ENCODE peak calls at places on chromosome X, in six cellular contexts. One of them, this sample, is unnamed.

GRCh38 chrX:63282828-63283227 is 68.3 kb downstream of the SPIN4 start:
- DNase-seq in WERI-Rb-1: no peak
- DNase-seq in stimulated activated CD4-positive, alpha-beta T cell treated with anti-CD3 and anti-CD28 coated beads, Interleukin-4, amount 100 ng/mL, for 48 hours: no peak
- DNase-seq in T-helper 22 cell: no peak
- DNase-seq in tibial artery: no peak
- DNase-seq in mammary epithelial cell: no peak
- DNase-seq in this sample: no peak

GRCh38 chrX:77723684-77724083 is 62.3 kb downstream of the ATRX start:
- DNase-seq in tibial artery: no peak
- DNase-seq in stimulated activated CD4-positive, alpha-beta T cell treated with anti-CD3 and anti-CD28 coated beads, Interleukin-4, amount 100 ng/mL, for 48 hours: no peak
- DNase-seq in mammary epithelial cell: no peak
- DNase-seq in T-helper 22 cell: no peak
- DNase-seq in WERI-Rb-1: no peak
- DNase-seq in this sample: no peak

GRCh38 chrX:116694046-116694445 is 231.3 kb upstream of the CT83 start:
- DNase-seq in WERI-Rb-1: no peak
- DNase-seq in stimulated activated CD4-positive, alpha-beta T cell treated with anti-CD3 and anti-CD28 coated beads, Interleukin-4, amount 100 ng/mL, for 48 hours: no peak
- DNase-seq in T-helper 22 cell: no peak
- DNase-seq in mammary epithelial cell: no peak
- DNase-seq in tibial artery: no peak
- DNase-seq in this sample: no peak

GRCh38 chrX:31166832-31167231 is 95.0 kb upstream of the FTHL17 start:
- DNase-seq in WERI-Rb-1: no peak
- DNase-seq in stimulated activated CD4-positive, alpha-beta T cell treated with anti-CD3 and anti-CD28 coated beads, Interleukin-4, amount 100 ng/mL, for 48 hours: no peak
- DNase-seq in tibial artery: no peak
- DNase-seq in mammary epithelial cell: no peak
- DNase-seq in T-helper 22 cell: no peak
- DNase-seq in this sample: no peak

GRCh38 chrX:31652651-31653050 is 580.8 kb upstream of the FTHL17 start:
- DNase-seq in stimulated activated CD4-positive, alpha-beta T cell treated with anti-CD3 and anti-CD28 coated beads, Interleukin-4, amount 100 ng/mL, for 48 hours: no peak
- DNase-seq in T-helper 22 cell: no peak
- DNase-seq in mammary epithelial cell: no peak
- DNase-seq in WERI-Rb-1: no peak
- DNase-seq in tibial artery: no peak
- DNase-seq in this sample: no peak

GRCh38 chrX:67207912-67208311 is 335.9 kb upstream of the AR start:
- DNase-seq in tibial artery: no peak
- DNase-seq in T-helper 22 cell: no peak
- DNase-seq in mammary epithelial cell: no peak
- DNase-seq in stimulated activated CD4-positive, alpha-beta T cell treated with anti-CD3 and anti-CD28 coated beads, Interleukin-4, amount 100 ng/mL, for 48 hours: no peak
- DNase-seq in WERI-Rb-1: no peak
- DNase-seq in this sample: no peak

GRCh38 chrX:21745756-21746155 is 12.2 kb downstream of the SMPX start:
- DNase-seq in mammary epithelial cell: peak
- DNase-seq in WERI-Rb-1: peak
- DNase-seq in stimulated activated CD4-positive, alpha-beta T cell treated with anti-CD3 and anti-CD28 coated beads, Interleukin-4, amount 100 ng/mL, for 48 hours: peak
- DNase-seq in tibial artery: peak
- DNase-seq in T-helper 22 cell: no peak
- DNase-seq in this sample: peak

GRCh38 chrX:769796-770195 is 139.2 kb downstream of the SHOX start:
- DNase-seq in tibial artery: no peak
- DNase-seq in T-helper 22 cell: no peak
- DNase-seq in stimulated activated CD4-positive, alpha-beta T cell treated with anti-CD3 and anti-CD28 coated beads, Interleukin-4, amount 100 ng/mL, for 48 hours: no peak
- DNase-seq in WERI-Rb-1: no peak
- DNase-seq in mammary epithelial cell: no peak
- DNase-seq in this sample: no peak

GRCh38 chrX:47831788-47832187 is 4.9 kb upstream of the ZNF81 start:
- DNase-seq in tibial artery: no peak
- DNase-seq in T-helper 22 cell: peak
- DNase-seq in mammary epithelial cell: peak
- DNase-seq in WERI-Rb-1: peak
- DNase-seq in stimulated activated CD4-positive, alpha-beta T cell treated with anti-CD3 and anti-CD28 coated beads, Interleukin-4, amount 100 ng/mL, for 48 hours: peak
- DNase-seq in this sample: peak

GRCh38 chrX:9542106-9542764 is 77.4 kb downstream of the TBL1X start:
- DNase-seq in T-helper 22 cell: no peak
- DNase-seq in mammary epithelial cell: no peak
- DNase-seq in stimulated activated CD4-positive, alpha-beta T cell treated with anti-CD3 and anti-CD28 coated beads, Interleukin-4, amount 100 ng/mL, for 48 hours: no peak
- DNase-seq in WERI-Rb-1: no peak
- DNase-seq in tibial artery: no peak
- DNase-seq in this sample: no peak

GRCh38 chrX:104987063-104987462 is 233.4 kb downstream of the TEX13A start:
- DNase-seq in T-helper 22 cell: no peak
- DNase-seq in mammary epithelial cell: peak
- DNase-seq in tibial artery: no peak
- DNase-seq in stimulated activated CD4-positive, alpha-beta T cell treated with anti-CD3 and anti-CD28 coated beads, Interleukin-4, amount 100 ng/mL, for 48 hours: no peak
- DNase-seq in WERI-Rb-1: no peak
- DNase-seq in this sample: no peak

GRCh38 chrX:109270580-109271484 is 211.1 kb downstream of the GUCY2F start:
- DNase-seq in WERI-Rb-1: no peak
- DNase-seq in mammary epithelial cell: peak
- DNase-seq in tibial artery: no peak
- DNase-seq in T-helper 22 cell: no peak
- DNase-seq in stimulated activated CD4-positive, alpha-beta T cell treated with anti-CD3 and anti-CD28 coated beads, Interleukin-4, amount 100 ng/mL, for 48 hours: peak
- DNase-seq in this sample: no peak

GRCh38 chrX:134144231-134144630 is 92.8 kb upstream of the CCDC160 start:
- DNase-seq in WERI-Rb-1: no peak
- DNase-seq in stimulated activated CD4-positive, alpha-beta T cell treated with anti-CD3 and anti-CD28 coated beads, Interleukin-4, amount 100 ng/mL, for 48 hours: no peak
- DNase-seq in T-helper 22 cell: no peak
- DNase-seq in tibial artery: no peak
- DNase-seq in mammary epithelial cell: peak
- DNase-seq in this sample: no peak

GRCh38 chrX:102067966-102068723 is 57.3 kb upstream of the TCEAL2 start:
- DNase-seq in T-helper 22 cell: no peak
- DNase-seq in mammary epithelial cell: peak
- DNase-seq in stimulated activated CD4-positive, alpha-beta T cell treated with anti-CD3 and anti-CD28 coated beads, Interleukin-4, amount 100 ng/mL, for 48 hours: no peak
- DNase-seq in tibial artery: no peak
- DNase-seq in WERI-Rb-1: no peak
- DNase-seq in this sample: no peak